ENCODE peak calls at places on chromosome 21, in ten cellular contexts. N is left ventricle myocardium inferior, V is left cardiac atrium, H is left ventricle myocardium superior, I is BJ, R is EL, Y is PC-3, F is T-helper 9 cell, G is spleen, T is HuH-7. D is an unnamed sample.

GRCh38 chr21:22728091-22728490 is 1729.9 kb downstream of the NCAM2 start:
- DNase-seq in N (no peak), F (no peak), T (no peak), V (no peak), R (no peak), H (no peak), G (no peak), I (no peak), Y (peak), D (no peak)

GRCh38 chr21:46081022-46081861 is 16.7 kb upstream of the COL6A2 start:
- DNase-seq in G (peak), N (no peak), I (no peak), Y (peak), F (no peak), V (no peak), T (no peak), H (no peak), R (peak), D (no peak)

GRCh38 chr21:44378646-44379581 is 25.5 kb downstream of the TRPM2 start:
- DNase-seq in G (no peak), F (no peak), R (no peak), T (no peak), H (peak), Y (no peak), I (no peak), N (no peak), V (no peak), D (no peak)

GRCh38 chr21:45331521-45332257 is 44.0 kb upstream of the POFUT2 start:
- DNase-seq in F (no peak), R (no peak), G (peak), T (no peak), Y (no peak), I (no peak), H (no peak), N (peak), V (peak), D (no peak)

GRCh38 chr21:43371786-43372185 is 55.1 kb downstream of the SIK1 start:
- DNase-seq in V (no peak), G (no peak), F (no peak), H (peak), R (no peak), N (no peak), I (no peak), T (no peak), Y (no peak), D (no peak)

GRCh38 chr21:24428539-24429186 is 1178.6 kb downstream of the MRPL39 start:
- DNase-seq in I (no peak), V (no peak), F (no peak), N (no peak), H (no peak), G (no peak), R (no peak), Y (no peak), T (no peak), D (no peak)

GRCh38 chr21:26794597-26795397 is 50.4 kb downstream of the ADAMTS1 start:
- DNase-seq in N (no peak), F (no peak), Y (no peak), R (no peak), V (no peak), T (no peak), H (no peak), G (no peak), I (no peak), D (no peak)

GRCh38 chr21:33019885-33020557 is 5.7 kb upstream of the OLIG2 start:
- DNase-seq in T (no peak), F (no peak), Y (no peak), V (no peak), H (no peak), G (no peak), R (no peak), N (no peak), I (no peak), D (no peak)

GRCh38 chr21:42486120-42486519 is 9.9 kb downstream of the RSPH1 start:
- DNase-seq in F (no peak), G (no peak), R (no peak), I (no peak), N (no peak), T (no peak), V (no peak), Y (no peak), H (no peak), D (no peak)